ENCODE peak calls at places on chromosomes 12 and 14, in five cellular contexts. M is upper lobe of right lung, S is cardiac muscle cell, V is thoracic aorta, O is neural progenitor cell. K is an unnamed sample.

GRCh38 chr14:56133547-56133946 is 15.3 kb downstream of the PELI2 start:
- DNase-seq in M (no peak), S (no peak), V (no peak), O (peak; percentile 24), K (no peak)

GRCh38 chr12:104680506-104680905 is 223.8 kb downstream of the CHST11 start:
- DNase-seq in M (no peak), S (no peak), V (no peak), O (no peak), K (no peak)

GRCh38 chr12:12736759-12737676 is 19.9 kb downstream of the CDKN1B start:
- DNase-seq in M (no peak), S (peak; percentile 48), V (no peak), O (peak; percentile 32), K (peak; percentile 14)

GRCh38 chr14:39246618-39247017 is 12.9 kb downstream of the MIA2 start:
- DNase-seq in M (no peak), S (no peak), V (no peak), O (no peak), K (no peak)

GRCh38 chr12:106309671-106310313 is 7.3 kb downstream of the TCP11L2 start:
- DNase-seq in M (no peak), S (no peak), V (no peak), O (no peak), K (no peak)

GRCh38 chr14:68088463-68088862 is 268.9 kb downstream of the RAD51B start:
- DNase-seq in M (no peak), S (no peak), V (no peak), O (peak; percentile 18), K (no peak)

GRCh38 chr12:52606581-52607241 is 5.4 kb upstream of the KRT72 start:
- DNase-seq in M (no peak), S (no peak), V (no peak), O (no peak), K (no peak)

GRCh38 chr14:22512106-22512814 is 76.8 kb downstream of the DAD1 start:
- DNase-seq in M (no peak), S (no peak), V (no peak), O (no peak), K (no peak)

DNA sequence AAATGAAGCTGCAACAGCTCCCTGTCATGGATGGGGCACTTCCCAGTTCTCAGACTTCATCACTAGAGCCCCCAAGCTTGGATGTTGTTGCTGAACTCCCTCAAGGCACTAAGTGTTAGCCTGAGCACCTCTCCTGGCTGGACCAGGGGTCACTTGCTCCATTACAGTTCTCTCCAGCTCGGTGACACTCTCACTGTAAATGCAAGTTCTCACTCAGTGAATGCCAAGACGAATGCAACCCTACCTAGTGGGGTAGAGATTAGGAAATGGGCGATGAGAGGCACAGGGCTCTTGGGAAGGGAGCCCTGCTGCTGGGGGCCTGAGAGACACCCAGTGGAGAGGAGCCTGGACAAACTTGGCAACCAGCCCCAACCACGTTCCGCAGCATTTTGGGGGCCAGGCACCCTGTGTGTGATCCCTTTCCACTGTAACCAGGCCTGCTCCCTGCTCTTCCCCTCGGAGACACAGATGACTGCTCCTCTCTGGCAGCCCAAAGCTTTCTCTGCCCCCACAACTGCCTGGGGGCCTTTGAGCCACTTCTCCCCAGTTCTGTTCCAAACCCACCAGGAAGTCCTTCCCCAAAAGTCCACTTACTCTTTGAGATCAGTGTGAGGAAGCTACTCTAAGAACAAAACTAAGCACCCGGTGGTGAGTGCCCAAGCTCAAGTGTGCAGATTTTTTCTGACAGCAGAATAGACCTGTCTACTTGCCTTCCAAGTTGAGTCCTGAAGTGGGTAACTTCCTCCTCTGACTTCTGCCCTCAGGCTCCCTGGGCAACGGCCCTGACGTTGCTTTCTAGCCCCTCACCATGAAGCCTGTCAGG is 8.0 kb upstream of the SELPLG start:
- DNase-seq in M (no peak), S (no peak), V (no peak), O (no peak), K (no peak)
- H3K4me1 ChIP-seq in M (peaks cover 63% of the 10 kb centered on the region), S (peaks cover 15% of the 10 kb centered on the region), V (peaks cover 29% of the 10 kb centered on the region), O (peaks cover 34% of the 10 kb centered on the region), K (peaks cover 12% of the 10 kb centered on the region)

DNA sequence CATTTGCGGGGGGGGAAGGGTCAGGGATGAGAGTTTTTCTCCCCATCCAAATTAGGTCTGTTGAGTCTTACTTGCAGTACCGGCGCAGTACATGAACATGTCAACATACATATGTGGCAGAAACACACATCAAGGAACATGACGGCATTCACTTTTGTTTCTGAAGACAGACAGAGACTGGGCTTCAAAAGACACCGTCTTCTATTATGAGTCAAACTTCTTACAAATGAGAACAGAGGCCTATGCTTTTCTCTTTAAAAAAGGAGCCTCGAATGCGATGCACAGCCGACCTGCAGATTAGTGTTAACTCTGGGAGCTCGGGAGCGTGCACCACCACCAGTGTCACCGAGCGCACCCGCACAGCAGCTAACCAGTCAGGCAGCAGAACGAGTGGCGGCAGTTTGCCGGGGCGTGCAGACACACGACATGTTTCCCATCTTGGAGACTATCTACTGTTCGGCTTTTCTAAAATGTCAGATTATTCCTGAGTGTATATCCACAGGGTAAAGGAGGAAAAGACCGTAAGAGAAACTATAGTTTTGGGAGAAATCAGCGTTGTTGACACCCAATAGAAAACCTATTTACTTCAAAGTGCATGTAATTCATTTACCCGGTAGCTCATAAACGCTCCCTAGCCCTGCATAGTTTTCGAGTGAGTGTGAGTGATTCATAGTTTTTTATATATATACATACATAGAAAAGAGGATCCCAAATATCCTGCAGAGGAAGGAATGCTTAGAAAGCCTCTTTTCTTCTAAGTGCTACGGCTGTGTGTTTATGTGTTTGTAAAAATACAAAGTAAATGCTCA is 33.0 kb downstream of the UBR7 start:
- DNase-seq in M (no peak), S (no peak), V (no peak), O (no peak), K (no peak)
- H3K9me3 ChIP-seq in M (no peaks in the 10 kb centered on the region), S (no peaks in the 10 kb centered on the region), V (no peaks in the 10 kb centered on the region), O (no peaks in the 10 kb centered on the region), K (no peaks in the 10 kb centered on the region)

GRCh38 chr14:103541944-103542544 is 13.0 kb downstream of the TRMT61A start:
- DNase-seq in M (no peak), S (no peak), V (no peak), O (peak; percentile 65), K (no peak)

GRCh38 chr14:103542545-103543088 is 13.6 kb downstream of the TRMT61A start:
- DNase-seq in M (no peak), S (no peak), V (no peak), O (peak; percentile 97), K (no peak)

GRCh38 chr14:103541494-103541943 is 12.5 kb downstream of the TRMT61A start:
- DNase-seq in M (no peak), S (no peak), V (no peak), O (no peak), K (no peak)

GRCh38 chr14:103539056-103539825 is 10.2 kb downstream of the TRMT61A start:
- DNase-seq in M (no peak), S (no peak), V (no peak), O (no peak), K (no peak)

DNA sequence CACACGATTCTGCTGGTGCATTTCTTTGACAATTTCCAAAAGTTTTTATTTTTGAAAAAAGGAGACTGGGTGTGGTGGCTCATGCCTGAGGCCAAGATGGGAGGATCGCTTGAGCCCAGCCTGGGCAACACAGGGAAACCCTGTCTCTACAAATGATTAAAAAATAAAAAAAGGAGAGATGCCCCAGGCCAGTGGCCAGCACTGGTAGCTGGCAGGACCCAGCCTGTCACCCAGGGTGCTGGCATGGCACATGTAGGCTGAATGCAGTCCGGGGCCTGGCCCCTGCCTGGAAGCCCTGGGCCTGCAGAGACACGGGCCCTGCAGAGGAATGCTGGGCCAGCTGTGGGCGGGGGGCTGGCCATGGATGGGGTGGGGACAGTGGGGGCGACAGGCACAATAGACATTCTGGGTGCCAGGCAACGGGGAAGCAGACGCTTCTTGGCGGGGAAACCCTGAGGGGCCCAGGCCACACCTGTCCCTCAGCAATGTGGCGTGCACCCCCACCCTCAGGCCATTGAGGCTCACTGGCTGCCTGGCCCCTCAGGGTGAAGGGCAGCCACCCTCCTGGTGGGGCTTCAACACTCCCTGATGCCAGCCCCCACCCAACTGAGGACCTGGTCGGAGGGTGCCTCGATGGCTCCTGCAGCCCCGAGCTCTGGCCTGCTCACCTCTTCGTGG is 12.0 kb downstream of the TRMT61A start:
- DNase-seq in M (no peak), S (no peak), V (no peak), O (no peak), K (no peak)
- H3K27ac ChIP-seq in M (peak overlapping the region; percentile 81), S (no peak overlapping the region), V (peak overlapping the region; percentile 94), O (no peak overlapping the region), K (no peak overlapping the region)

GRCh38 chr14:74475678-74476077 is 17.4 kb downstream of the NPC2 start:
- DNase-seq in M (no peak), S (no peak), V (no peak), O (no peak), K (no peak)

GRCh38 chr14:74476607-74477006 is 16.5 kb downstream of the NPC2 start:
- DNase-seq in M (no peak), S (no peak), V (no peak), O (peak; percentile 81), K (no peak)

GRCh38 chr14:74474376-74474775 is 18.7 kb downstream of the NPC2 start:
- DNase-seq in M (no peak), S (no peak), V (no peak), O (no peak), K (no peak)

GRCh38 chr14:74478996-74479635 is 14.0 kb downstream of the NPC2 start:
- DNase-seq in M (no peak), S (peak; percentile 63), V (no peak), O (peak; percentile 73), K (no peak)

DNA sequence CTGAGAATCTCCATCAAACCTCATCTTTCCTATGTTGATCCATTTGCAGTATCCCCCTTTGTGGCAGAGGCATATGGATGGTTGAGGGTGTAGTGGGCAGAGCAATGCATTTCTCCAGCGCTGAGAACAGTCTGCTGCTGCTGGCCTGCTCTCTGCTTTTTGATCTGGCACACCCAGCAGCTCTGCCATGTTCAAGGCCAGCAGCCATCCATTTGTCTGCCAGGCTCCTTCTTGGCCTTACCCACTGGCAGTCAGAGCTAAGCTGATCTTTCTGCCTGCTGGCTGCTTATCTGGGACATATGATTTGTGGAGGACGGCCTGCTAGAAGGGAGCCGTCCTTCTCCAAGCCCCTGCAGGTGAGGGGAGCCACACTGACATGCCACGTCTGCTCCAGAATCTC is 17.0 kb downstream of the NPC2 start:
- DNase-seq in M (no peak), S (no peak), V (no peak), O (no peak), K (no peak)
- H3K4me1 ChIP-seq in M (no peaks in the 10 kb centered on the region), S (peaks cover 6% of the 10 kb centered on the region), V (no peaks in the 10 kb centered on the region), O (peaks cover 21% of the 10 kb centered on the region), K (no peaks in the 10 kb centered on the region)

DNA sequence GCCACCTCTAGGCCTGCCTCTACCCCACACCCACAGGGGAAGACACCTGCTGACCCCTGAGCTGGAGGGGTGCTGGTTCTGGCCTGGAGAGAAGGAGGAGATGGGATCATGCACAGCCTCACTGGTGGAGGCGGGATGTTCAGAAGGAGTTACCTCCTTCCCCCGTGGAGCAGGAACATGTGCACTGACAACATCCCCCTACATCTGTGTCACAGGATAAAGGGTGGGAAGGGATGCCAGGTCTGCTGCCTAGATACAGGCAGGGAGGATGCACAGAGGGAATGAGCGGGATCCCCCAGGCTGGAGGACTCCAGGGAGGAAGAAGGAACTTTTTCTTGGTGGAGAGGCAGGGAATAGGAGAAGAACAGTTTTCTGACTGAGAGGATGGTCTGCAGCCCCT is 8.8 kb downstream of the NRXN3 start:
- DNase-seq in M (no peak), S (no peak), V (no peak), O (no peak), K (no peak)
- H3K9me3 ChIP-seq in M (no peaks in the 10 kb centered on the region), S (no peaks in the 10 kb centered on the region), V (no peaks in the 10 kb centered on the region), O (no peaks in the 10 kb centered on the region), K (no peaks in the 10 kb centered on the region)